ENCODE peak calls at places on chromosomes 7 and 10, in ten cellular contexts. Z is lower lobe of right lung, I is ovary, U is uterus, J is dorsolateral prefrontal cortex, X is hepatocyte, R is heart right ventricle, F is AG04450, B is left ventricle myocardium inferior, G is fibroblast of lung. E is an unnamed sample. For H3K27me3, the result is how much of the 10 kb centered on the place peaks cover.

GRCh38 chr10:15901889-15902288 is 41.6 kb upstream of the MINDY3 start:
- DNase-seq in U (no peak), G (no peak), F (no peak), R (no peak), Z (no peak), X (no peak), J (no peak), I (no peak), B (no peak), E (no peak)

GRCh38 chr10:35934637-35934995 is 292.5 kb upstream of the FZD8 start:
- DNase-seq in G (no peak), U (no peak), X (no peak), J (no peak), I (no peak), Z (no peak), B (no peak), F (no peak), R (no peak), E (no peak)

GRCh38 chr7:69825031-69825681 is 226.9 kb downstream of the AUTS2 start:
- DNase-seq in B (no peak), U (no peak), R (no peak), Z (no peak), X (no peak), J (no peak), F (no peak), G (no peak), I (no peak), E (no peak)

GRCh38 chr10:90286941-90287340 is 570.9 kb downstream of the HTR7 start:
- DNase-seq in U (no peak), J (no peak), F (no peak), Z (no peak), I (no peak), G (no peak), X (no peak), R (no peak), B (no peak), E (no peak)

GRCh38 chr10:48731141-48731540 is 46.5 kb downstream of the WDFY4 start:
- DNase-seq in B (no peak), Z (no peak), X (no peak), G (no peak), I (no peak), J (no peak), U (no peak), R (no peak), F (no peak), E (no peak)

GRCh38 chr10:69515699-69516547 is 57.3 kb downstream of the NEUROG3 start:
- DNase-seq in F (peak), U (no peak), J (peak), I (no peak), Z (peak), X (peak), R (peak), G (peak), B (peak), E (peak)

GRCh38 chr10:84256510-84257342 is 11.9 kb downstream of the RGR start:
- DNase-seq in G (peak), U (no peak), B (peak), F (no peak), I (no peak), X (peak), Z (no peak), R (peak), J (peak), E (peak)

GRCh38 chr7:126589068-126589684 is 663.6 kb downstream of the GRM8 start:
- DNase-seq in F (no peak), G (no peak), U (no peak), R (no peak), I (no peak), J (no peak), B (no peak), Z (no peak), X (no peak), E (no peak)

GRCh38 chr10:13018171-13018570 is 16.7 kb upstream of the CCDC3 start:
- DNase-seq in U (no peak), Z (no peak), I (no peak), F (peak), X (peak), B (no peak), R (no peak), G (no peak), J (no peak), E (no peak)

GRCh38 chr7:143487566-143487965 is 9.9 kb downstream of the TAS2R41 start:
- DNase-seq in J (no peak), U (peak), F (no peak), R (peak), I (no peak), B (peak), X (peak), G (peak), Z (peak), E (no peak)

GRCh38 chr10:74854610-74855009 is 28.2 kb downstream of the KAT6B start:
- DNase-seq in R (no peak), X (no peak), U (no peak), G (no peak), I (no peak), Z (no peak), J (no peak), B (no peak), F (no peak), E (no peak)

GRCh38 chr10:110916554-110917346 is 2.2 kb downstream of the BBIP1 start:
- DNase-seq in Z (no peak), U (no peak), F (peak), R (no peak), B (no peak), G (peak), I (no peak), X (no peak), J (no peak), E (no peak)

GRCh38 chr10:68560916-68561691 is 967 bp downstream of the TET1 start:
- DNase-seq in F (no peak), I (peak), R (peak), J (no peak), Z (no peak), X (peak), G (no peak), B (peak), U (peak), E (no peak)

GRCh38 chr7:88218836-88219605 is 817 bp downstream of the SRI start:
- DNase-seq in I (peak), F (no peak), U (peak), J (peak), G (peak), Z (peak), B (peak), X (peak), R (peak), E (no peak)

GRCh38 chr10:126153686-126154628 is 234.3 kb downstream of the ADAM12 start:
- DNase-seq in Z (no peak), I (no peak), X (no peak), F (no peak), U (no peak), B (no peak), G (no peak), J (no peak), R (no peak), E (no peak)

GRCh38 chr10:3043512-3044368 is 23.6 kb upstream of the PFKP start:
- DNase-seq in J (peak), G (peak), R (peak), F (no peak), U (peak), Z (peak), I (no peak), X (peak), B (peak), E (peak)

GRCh38 chr7:4681922-4682620 is at the start of gene FOXK1:
- DNase-seq in R (peak), F (no peak), I (peak), J (peak), B (peak), U (peak), X (peak), Z (peak), G (peak), E (peak)

GRCh38 chr7:4684826-4685225 is 2.7 kb downstream of the FOXK1 start:
- DNase-seq in X (no peak), Z (no peak), F (no peak), J (no peak), U (no peak), R (no peak), G (no peak), B (no peak), I (no peak), E (no peak)

GRCh38 chr7:4683043-4683883 is 1.2 kb downstream of the FOXK1 start:
- DNase-seq in U (peak), I (peak), F (no peak), X (no peak), B (peak), Z (peak), R (peak), J (no peak), G (peak), E (peak)

GRCh38 chr7:4682621-4683042 is 537 bp downstream of the FOXK1 start:
- DNase-seq in B (peak), G (peak), U (peak), J (no peak), F (no peak), Z (peak), I (peak), R (peak), X (peak), E (peak)

GRCh38 chr7:4683884-4684565 is 1.9 kb downstream of the FOXK1 start:
- DNase-seq in J (no peak), I (peak), Z (peak), F (no peak), B (peak), R (peak), G (peak), U (peak), X (peak), E (peak)
- TF ChIP-seq CTCF in J (no peak), I (no peak), Z (no peak), F (peak), B (peak), R (peak), G (peak), U (no peak), X (no peak), E (peak)

DNA sequence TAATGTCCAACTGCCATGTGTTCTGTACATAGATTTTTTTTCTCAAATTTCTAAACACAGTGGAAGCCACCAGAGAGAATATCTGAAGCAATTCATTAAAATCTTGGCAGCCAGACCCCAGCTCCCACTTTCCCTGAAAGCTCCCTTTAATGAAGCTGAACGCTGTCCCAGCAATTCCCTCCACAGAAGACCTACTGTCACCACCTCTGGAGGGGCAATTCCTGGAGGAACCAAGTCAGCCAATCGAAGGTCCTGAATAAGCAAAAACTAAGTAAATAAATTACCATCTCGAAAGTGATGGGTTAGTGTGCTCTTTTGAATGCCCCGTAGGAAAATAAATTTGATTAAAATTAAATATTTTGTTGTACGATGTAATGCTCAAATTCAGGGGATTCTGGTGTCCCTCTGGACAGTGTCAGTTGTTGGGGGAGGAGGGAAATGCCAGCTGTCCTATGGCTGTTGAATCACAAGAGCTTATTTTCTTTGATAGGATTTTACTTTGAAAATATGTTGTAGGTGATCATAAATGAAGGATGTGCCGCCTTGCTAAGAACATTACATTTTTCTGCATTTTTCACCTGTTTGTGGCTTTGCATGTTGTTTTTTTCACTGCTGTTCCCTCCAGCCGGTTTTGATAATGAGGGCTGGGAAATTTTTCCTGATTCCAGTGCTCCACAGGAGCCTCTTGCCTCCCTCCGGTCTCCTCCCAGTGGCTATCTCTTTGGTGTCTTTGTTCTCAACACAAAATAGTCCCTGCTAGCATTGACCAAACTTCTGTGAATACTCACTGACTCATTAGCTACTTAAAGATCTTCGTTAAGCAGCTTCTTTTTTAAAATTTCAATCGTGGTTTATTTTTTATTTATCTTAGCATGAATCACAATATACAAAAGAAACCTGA is 9.3 kb upstream of the GSAP start:
- DNase-seq in B (no peak), Z (no peak), I (no peak), R (no peak), F (peak), J (no peak), X (no peak), U (no peak), G (peak), E (no peak)
- H3K27ac ChIP-seq in B (peak), Z (peak), I (no peak), R (peak), F (peak), J (no peak), X (peak), U (no peak), G (peak), E (no peak)

GRCh38 chr7:27158436-27159277 is 2.2 kb upstream of the HOXA7 start:
- DNase-seq in B (no peak), G (no peak), R (no peak), I (no peak), J (peak), F (no peak), U (peak), Z (no peak), X (no peak), E (no peak)

GRCh38 chr7:27156508-27156898 is at the start of gene HOXA7:
- DNase-seq in U (peak), Z (no peak), I (peak), J (no peak), G (peak), R (no peak), X (no peak), B (no peak), F (no peak), E (no peak)

GRCh38 chr7:27159278-27160146 is 3.0 kb upstream of the HOXA7 start:
- DNase-seq in R (no peak), U (peak), F (no peak), X (no peak), J (peak), Z (no peak), I (no peak), G (no peak), B (peak), E (no peak)

GRCh38 chr7:27156901-27157716 is 634 bp upstream of the HOXA7 start:
- DNase-seq in X (no peak), J (peak), U (peak), R (no peak), I (peak), G (no peak), B (no peak), F (no peak), Z (no peak), E (peak)

DNA sequence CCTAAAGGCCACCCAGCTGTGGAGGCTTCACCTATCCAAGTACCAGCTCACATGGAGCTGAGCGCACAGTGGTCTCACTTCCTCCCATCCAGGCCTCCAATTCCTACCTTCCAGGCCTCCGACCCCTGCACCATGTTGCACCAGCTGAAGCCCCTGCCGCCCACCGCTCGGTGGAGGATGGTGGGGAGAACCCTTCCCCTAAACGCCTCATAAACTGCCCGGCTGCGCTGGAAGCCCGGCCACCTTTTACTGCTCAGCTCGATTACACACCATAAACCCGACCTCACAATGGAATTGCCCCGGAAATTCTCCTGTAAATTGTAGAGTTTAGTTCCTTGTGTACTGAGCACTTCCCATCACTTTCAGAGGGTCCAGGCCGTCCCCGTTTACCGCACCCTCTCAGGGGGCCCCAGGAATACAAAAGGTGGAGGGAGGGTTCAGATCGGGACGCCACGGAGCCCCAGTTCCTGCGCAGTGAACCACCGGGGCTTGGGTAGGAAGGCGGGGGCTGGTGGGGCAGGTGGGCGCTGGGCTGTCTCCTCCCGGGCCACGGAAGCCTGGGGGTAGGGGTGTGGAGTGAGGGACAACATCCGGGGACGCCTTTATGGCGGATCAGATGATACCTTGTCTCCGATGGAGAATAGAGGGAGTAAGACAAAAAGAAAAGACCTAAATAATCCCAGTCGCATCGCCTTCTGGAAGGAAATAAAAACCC is 1.4 kb upstream of the HOXA7 start:
- DNase-seq in R (no peak), U (peak), Z (no peak), I (no peak), F (no peak), J (peak), B (no peak), X (no peak), G (no peak), E (no peak)
- H3K27me3 ChIP-seq in R (half or more), U (under half), Z (half or more), I (under half), F (under half), J (half or more), B (half or more), X (half or more), G (under half), E (half or more)

GRCh38 chr7:34281260-34281659 is 375.9 kb downstream of the BMPER start:
- DNase-seq in G (no peak), F (no peak), R (no peak), Z (no peak), J (no peak), X (no peak), I (no peak), B (no peak), U (no peak), E (no peak)
- TF ChIP-seq CTCF in G (no peak), F (no peak), R (no peak), Z (no peak), J (no peak), X (no peak), I (no peak), B (no peak), U (no peak), E (no peak)

GRCh38 chr7:55574062-55574717 is 1.9 kb upstream of the VOPP1 start:
- DNase-seq in Z (no peak), X (no peak), R (no peak), B (no peak), U (no peak), J (no peak), I (no peak), F (no peak), G (peak), E (no peak)
- H3K27ac ChIP-seq in Z (no peak), X (no peak), R (peak), B (peak), U (peak), J (no peak), I (no peak), F (peak), G (no peak), E (peak)

DNA sequence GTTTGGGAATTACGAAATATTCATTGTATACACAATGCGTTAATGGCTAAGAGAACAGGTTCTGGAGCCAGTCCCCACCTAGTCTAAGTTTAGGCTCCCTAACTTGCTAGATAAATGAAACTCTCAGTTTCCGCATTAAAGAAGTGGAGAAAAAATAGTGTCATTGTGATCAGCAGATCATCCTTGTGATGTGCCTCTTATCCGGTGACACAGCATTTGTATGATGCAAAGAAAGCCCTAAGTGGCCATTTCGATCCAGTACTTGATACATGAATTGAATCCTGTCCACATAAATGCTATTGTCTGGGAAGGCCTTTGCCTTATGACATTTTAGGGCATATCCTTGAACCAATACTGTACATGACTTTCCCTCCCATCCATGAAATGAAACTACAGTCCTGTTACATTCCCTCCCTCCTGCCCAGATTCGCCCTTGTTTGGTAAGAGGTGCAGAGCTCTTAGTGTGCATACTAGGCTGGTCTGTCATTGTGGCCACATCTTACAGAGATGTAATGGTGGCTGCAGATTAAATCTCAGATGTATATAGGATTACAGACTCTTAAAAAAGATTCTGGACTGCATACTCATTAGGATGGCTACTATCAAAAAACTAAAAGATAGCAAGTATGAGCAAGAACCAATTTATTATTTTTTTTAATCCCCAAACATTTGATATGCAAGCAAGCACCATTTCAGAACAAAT is 80.9 kb downstream of the LRRC4 start:
- DNase-seq in R (no peak), X (no peak), F (no peak), B (no peak), J (no peak), I (no peak), U (no peak), G (no peak), Z (no peak), E (no peak)
- H3K27me3 ChIP-seq in R (under half), X (under half), F (under half), B (under half), J (under half), I (under half), U (under half), G (under half), Z (under half), E (under half)

DNA sequence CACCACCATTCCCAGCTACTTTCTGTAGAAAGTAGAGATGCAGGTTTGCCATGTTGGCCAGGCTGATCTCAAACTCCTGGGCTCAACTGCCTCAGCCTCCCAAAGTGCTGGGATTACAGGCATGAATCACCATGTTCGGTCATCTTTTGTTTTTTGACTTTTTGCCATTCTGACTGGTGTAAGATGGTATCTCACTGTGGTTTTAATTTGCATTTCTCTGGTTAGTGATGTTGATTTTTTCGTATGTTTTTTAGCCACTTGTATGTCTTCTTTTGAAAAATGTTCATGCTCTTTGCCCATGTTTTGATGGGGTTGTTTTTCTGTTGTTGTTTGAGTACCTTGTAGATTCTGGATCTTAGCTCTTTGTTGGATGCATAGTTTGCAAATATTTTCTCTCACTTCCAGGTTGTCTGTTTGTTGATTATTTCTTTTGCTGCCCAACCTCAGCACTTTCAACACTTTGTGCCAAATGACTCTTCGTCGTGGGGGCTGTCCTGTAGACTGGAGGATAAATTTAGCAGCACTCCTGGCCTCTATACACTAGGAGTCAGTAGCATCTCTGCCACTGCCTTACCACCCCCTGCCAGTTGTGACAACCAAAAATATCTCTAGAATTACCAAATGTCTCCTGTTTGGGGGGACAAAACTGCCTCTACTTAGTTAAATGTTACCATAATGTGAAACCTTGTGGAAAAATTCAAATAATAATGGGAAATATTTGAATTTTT is 6.5 kb upstream of the CPED1 start:
- DNase-seq in X (no peak), J (no peak), I (no peak), U (no peak), R (no peak), G (peak), B (no peak), Z (no peak), F (no peak), E (no peak)
- TF ChIP-seq CTCF in X (no peak), J (no peak), I (no peak), U (no peak), R (no peak), G (no peak), B (no peak), Z (no peak), F (peak), E (no peak)

GRCh38 chr10:129958686-129959543 is 5.2 kb downstream of the EBF3 start:
- DNase-seq in X (no peak), U (no peak), Z (no peak), G (no peak), F (no peak), J (peak), I (no peak), R (no peak), B (no peak), E (no peak)
- H3K27ac ChIP-seq in X (no peak), U (no peak), Z (no peak), G (no peak), F (no peak), J (no peak), I (no peak), R (peak), B (peak), E (no peak)